ENCODE peak calls at places on chromosomes 11 and 22, in four cellular contexts. One of them, this sample, is unnamed.

GRCh38 chr11:15714641-15715399 is 600.1 kb downstream of the INSC start:
- DNase-seq in lung: no peak
- DNase-seq in T1000: no peak
- DNase-seq in neuronal stem cell: no peak
- DNase-seq in this sample: no peak

GRCh38 chr11:2534131-2534956 is 89.5 kb downstream of the KCNQ1 start:
- DNase-seq in lung: no peak
- DNase-seq in T1000: no peak
- DNase-seq in neuronal stem cell: no peak
- DNase-seq in this sample: no peak

GRCh38 chr22:24460418-24461089 is 33.2 kb downstream of the ADORA2A start:
- DNase-seq in lung: no peak
- DNase-seq in T1000: no peak
- DNase-seq in neuronal stem cell: no peak
- DNase-seq in this sample: no peak

GRCh38 chr11:117186431-117186761 is 7.9 kb downstream of the SIDT2 start:
- DNase-seq in T1000: no peak
- DNase-seq in lung: no peak
- DNase-seq in neuronal stem cell: no peak
- DNase-seq in this sample: no peak

GRCh38 chr11:131760191-131760951 is 390.0 kb downstream of the NTM start:
- DNase-seq in neuronal stem cell: no peak
- DNase-seq in lung: no peak
- DNase-seq in T1000: no peak
- DNase-seq in this sample: no peak

GRCh38 chr11:112972399-112973115 is 11.3 kb downstream of the NCAM1 start:
- DNase-seq in T1000: no peak
- DNase-seq in neuronal stem cell: no peak
- DNase-seq in lung: no peak
- DNase-seq in this sample: no peak

GRCh38 chr22:39735776-39736175 is 157.8 kb downstream of the ENTHD1 start:
- DNase-seq in lung: no peak
- DNase-seq in T1000: no peak
- DNase-seq in neuronal stem cell: no peak
- DNase-seq in this sample: no peak

GRCh38 chr11:126862664-126863247 is 137.8 kb downstream of the KIRREL3 start:
- DNase-seq in lung: no peak
- DNase-seq in T1000: no peak
- DNase-seq in neuronal stem cell: no peak
- DNase-seq in this sample: no peak

GRCh38 chr11:35725880-35726279 is 63.3 kb downstream of the TRIM44 start:
- DNase-seq in neuronal stem cell: no peak
- DNase-seq in T1000: peak
- DNase-seq in lung: no peak
- DNase-seq in this sample: no peak

This sample was measured in naive B cell.